ENCODE peak calls at places on chromosome 10, in nine cellular contexts. A is HT1080; L is HFF-Myc; I is type B pancreatic cell; K is CD4-positive, CD25-positive, alpha-beta regulatory T cell; M is hypothalamus; B is stimulated activated CD4-positive, alpha-beta T cell treated with anti-CD3 and anti-CD28 coated beads, TNF-alpha, amount 100 ng/mL, for 24 hours; R is fibroblast of mammary gland; T is EL. O is an unnamed sample.

GRCh38 chr10:90226526-90226925 is 525.1 kb downstream of the KIF20B start:
- DNase-seq in A (no peak), L (no peak), I (no peak), K (no peak), M (no peak), B (no peak), R (no peak), T (no peak), O (no peak)

GRCh38 chr10:5314866-5315265 is 49.9 kb upstream of the UCN3 start:
- DNase-seq in A (no peak), L (no peak), I (no peak), K (no peak), M (no peak), B (no peak), R (no peak), T (no peak), O (no peak)

GRCh38 chr10:1572519-1573333 is 164.6 kb downstream of the ADARB2 start:
- DNase-seq in A (no peak), L (no peak), I (no peak), K (no peak), M (no peak), B (no peak), R (no peak), T (no peak), O (no peak)

GRCh38 chr10:62433181-62433692 is 59.1 kb downstream of the ZNF365 start:
- DNase-seq in A (peak; percentile 98), L (peak; percentile 93), I (no peak), K (no peak), M (no peak), B (peak; percentile 62), R (peak; percentile 99), T (peak; percentile 96), O (peak; percentile 97)

GRCh38 chr10:110637558-110638053 is 6.5 kb upstream of the RBM20 start:
- DNase-seq in A (peak; percentile 7), L (no peak), I (no peak), K (no peak), M (no peak), B (no peak), R (no peak), T (no peak), O (no peak)

GRCh38 chr10:8004469-8005000 is 50.0 kb upstream of the GATA3 start:
- DNase-seq in A (no peak), L (no peak), I (no peak), K (no peak), M (no peak), B (no peak), R (no peak), T (no peak), O (no peak)

GRCh38 chr10:130013263-130013937 is 49.3 kb upstream of the EBF3 start:
- DNase-seq in A (no peak), L (no peak), I (no peak), K (no peak), M (no peak), B (no peak), R (no peak), T (no peak), O (no peak)

GRCh38 chr10:9342865-9343450 is 1288.5 kb downstream of the GATA3 start:
- DNase-seq in A (peak; percentile 33), L (no peak), I (no peak), K (no peak), M (no peak), B (no peak), R (peak; percentile 48), T (peak; percentile 28), O (peak; percentile 44)

GRCh38 chr10:80196270-80196949 is 8.9 kb downstream of the ANXA11 start:
- DNase-seq in A (peak; percentile 67), L (no peak), I (no peak), K (peak; percentile 48), M (no peak), B (peak; percentile 48), R (peak; percentile 55), T (peak; percentile 58), O (peak; percentile 85)

GRCh38 chr10:34996843-34997242 is 93.3 kb downstream of the CUL2 start:
- DNase-seq in A (peak; percentile 32), L (no peak), I (no peak), K (no peak), M (no peak), B (no peak), R (peak; percentile 48), T (peak; percentile 34), O (no peak)

GRCh38 chr10:43208147-43209063 is 58.5 kb downstream of the RASGEF1A start:
- DNase-seq in A (no peak), L (no peak), I (peak; percentile 65), K (no peak), M (no peak), B (no peak), R (no peak), T (no peak), O (no peak)

GRCh38 chr10:29635711-29636144 is 957 bp upstream of the SVIL start:
- DNase-seq in A (no peak), L (no peak), I (no peak), K (no peak), M (no peak), B (no peak), R (peak; percentile 42), T (no peak), O (no peak)

GRCh38 chr10:21733710-21734109 is 199.7 kb downstream of the MLLT10 start:
- DNase-seq in A (no peak), L (no peak), I (no peak), K (no peak), M (no peak), B (no peak), R (no peak), T (no peak), O (no peak)

GRCh38 chr10:60798870-60799269 is 20.6 kb downstream of the CDK1 start:
- DNase-seq in A (no peak), L (no peak), I (no peak), K (no peak), M (no peak), B (no peak), R (no peak), T (no peak), O (no peak)

GRCh38 chr10:101311440-101312067 is 42.4 kb upstream of the BTRC start:
- DNase-seq in A (no peak), L (no peak), I (no peak), K (no peak), M (no peak), B (no peak), R (no peak), T (no peak), O (no peak)

GRCh38 chr10:77351386-77351785 is 286.2 kb downstream of the KCNMA1 start:
- DNase-seq in A (peak; percentile 67), L (no peak), I (no peak), K (no peak), M (no peak), B (no peak), R (peak; percentile 95), T (peak; percentile 62), O (no peak)

GRCh38 chr10:13984647-13985155 is 346.0 kb downstream of the FRMD4A start:
- DNase-seq in A (peak; percentile 98), L (peak; percentile 65), I (no peak), K (no peak), M (no peak), B (no peak), R (peak; percentile 99), T (peak; percentile 93), O (peak; percentile 99)

GRCh38 chr10:103678104-103678526 is 177.3 kb downstream of the SH3PXD2A start:
- DNase-seq in A (no peak), L (peak; percentile 98), I (no peak), K (peak; percentile 92), M (peak; percentile 84), B (peak; percentile 73), R (peak; percentile 99), T (peak; percentile 99), O (peak; percentile 63)

GRCh38 chr10:50554995-50555568 is 68.7 kb downstream of the SGMS1 start:
- DNase-seq in A (peak; percentile 35), L (no peak), I (no peak), K (no peak), M (peak; percentile 28), B (no peak), R (peak; percentile 61), T (no peak), O (no peak)

GRCh38 chr10:91034494-91035157 is 113.7 kb upstream of the ANKRD1 start:
- DNase-seq in A (no peak), L (peak; percentile 51), I (no peak), K (no peak), M (peak; percentile 38), B (no peak), R (peak; percentile 75), T (peak; percentile 16), O (no peak)

GRCh38 chr10:20147679-20148078 is 331.4 kb downstream of the PLXDC2 start:
- DNase-seq in A (no peak), L (no peak), I (no peak), K (no peak), M (no peak), B (no peak), R (no peak), T (no peak), O (no peak)

GRCh38 chr10:2933924-2934323 is 133.4 kb upstream of the PFKP start:
- DNase-seq in A (no peak), L (no peak), I (no peak), K (no peak), M (no peak), B (no peak), R (no peak), T (no peak), O (no peak)

GRCh38 chr10:103795634-103796265 is 59.6 kb downstream of the SH3PXD2A start:
- DNase-seq in A (no peak), L (no peak), I (no peak), K (no peak), M (no peak), B (no peak), R (peak; percentile 53), T (no peak), O (no peak)

GRCh38 chr10:75390178-75390577 is 11.4 kb downstream of the ZNF503 start:
- DNase-seq in A (no peak), L (no peak), I (no peak), K (no peak), M (no peak), B (no peak), R (no peak), T (no peak), O (no peak)

GRCh38 chr10:48811461-48811860 is 126.8 kb downstream of the WDFY4 start:
- DNase-seq in A (peak; percentile 73), L (no peak), I (no peak), K (no peak), M (no peak), B (no peak), R (no peak), T (peak; percentile 71), O (peak; percentile 80)

O was measured in bronchial epithelial cell.